ENCODE peak calls at places on chromosomes 5 and 9, in ten cellular contexts. K is endothelial cell of umbilical vein, B is Panc1, X is transverse colon, W is K562, Y is sigmoid colon, R is breast epithelium, S is stomach, F is HCT116, E is prostate gland. L is an unnamed sample.
A peak's percentile ranks its signal among the peaks of the same experiment; 100 is the strongest.

GRCh38 chr9:100715100-100715379 is 137.2 kb downstream of the CAVIN4 start:
- DNase-seq in K (no peak), B (no peak), X (no peak), W (no peak), Y (no peak), R (no peak), S (no peak), F (no peak), E (no peak), L (no peak)

GRCh38 chr5:53594419-53594818 is 34.0 kb downstream of the NDUFS4 start:
- DNase-seq in K (no peak), B (no peak), X (no peak), W (no peak), Y (no peak), R (no peak), S (no peak), F (no peak), E (no peak), L (no peak)

GRCh38 chr5:67047180-67047579 is 149.4 kb downstream of the CD180 start:
- DNase-seq in K (no peak), B (no peak), X (peak; percentile 37), W (no peak), Y (peak; percentile 78), R (peak; percentile 30), S (peak; percentile 48), F (no peak), E (peak; percentile 19), L (no peak)

GRCh38 chr5:148921350-148921749 is 94.9 kb downstream of the ADRB2 start:
- DNase-seq in K (no peak), B (no peak), X (no peak), W (no peak), Y (no peak), R (no peak), S (no peak), F (no peak), E (no peak), L (no peak)

GRCh38 chr9:34987160-34988040 is 2.1 kb upstream of the DNAJB5 start:
- DNase-seq in K (no peak), B (no peak), X (no peak), W (no peak), Y (no peak), R (no peak), S (no peak), F (no peak), E (no peak), L (no peak)

GRCh38 chr5:172004824-172005237 is 1.6 kb downstream of the FBXW11 start:
- DNase-seq in K (peak; percentile 50), B (no peak), X (no peak), W (no peak), Y (no peak), R (no peak), S (no peak), F (no peak), E (no peak), L (no peak)

GRCh38 chr9:69758001-69758730 is 1.6 kb downstream of the PTAR1 start:
- DNase-seq in K (no peak), B (no peak), X (no peak), W (no peak), Y (no peak), R (no peak), S (no peak), F (no peak), E (no peak), L (no peak)

GRCh38 chr9:89945133-89945532 is 340.3 kb downstream of the GADD45G start:
- DNase-seq in K (no peak), B (no peak), X (no peak), W (no peak), Y (no peak), R (no peak), S (no peak), F (no peak), E (no peak), L (no peak)

GRCh38 chr5:161167001-161167765 is 315.2 kb upstream of the ATP10B start:
- DNase-seq in K (no peak), B (no peak), X (no peak), W (no peak), Y (no peak), R (no peak), S (no peak), F (no peak), E (no peak), L (no peak)

GRCh38 chr5:59999056-59999455 is 105.5 kb upstream of the PDE4D start:
- DNase-seq in K (no peak), B (no peak), X (no peak), W (no peak), Y (no peak), R (no peak), S (no peak), F (no peak), E (no peak), L (no peak)

GRCh38 chr9:82466616-82467251 is 478.2 kb downstream of the SPATA31D1 start:
- DNase-seq in K (no peak), B (no peak), X (no peak), W (no peak), Y (no peak), R (no peak), S (no peak), F (no peak), E (no peak), L (no peak)

GRCh38 chr5:175854231-175855040 is 16.9 kb upstream of the CPLX2 start:
- DNase-seq in K (no peak), B (no peak), X (no peak), W (no peak), Y (no peak), R (no peak), S (peak; percentile 33), F (no peak), E (no peak), L (no peak)

GRCh38 chr5:131589510-131590348 is 45.3 kb downstream of the RAPGEF6 start:
- DNase-seq in K (peak; percentile 73), B (no peak), X (peak; percentile 26), W (peak; percentile 30), Y (no peak), R (no peak), S (no peak), F (peak; percentile 34), E (no peak), L (no peak)

GRCh38 chr5:164934039-164934438 is 1428.6 kb downstream of the MAT2B start:
- DNase-seq in K (no peak), B (no peak), X (no peak), W (no peak), Y (no peak), R (no peak), S (no peak), F (no peak), E (no peak), L (no peak)

GRCh38 chr5:153827407-153827806 is 211.3 kb downstream of the FAM114A2 start:
- DNase-seq in K (no peak), B (no peak), X (no peak), W (no peak), Y (peak; percentile 66), R (no peak), S (no peak), F (no peak), E (no peak), L (no peak)

GRCh38 chr9:33791117-33791516 is 4.2 kb upstream of the PRSS3 start:
- DNase-seq in K (peak; percentile 69), B (no peak), X (peak; percentile 60), W (no peak), Y (no peak), R (no peak), S (no peak), F (peak; percentile 48), E (no peak), L (no peak)

GRCh38 chr5:113331201-113331551 is 103.6 kb downstream of the TSSK1B start:
- DNase-seq in K (no peak), B (no peak), X (no peak), W (no peak), Y (no peak), R (no peak), S (no peak), F (no peak), E (no peak), L (no peak)

GRCh38 chr9:126109575-126109974 is 217.1 kb upstream of the MVB12B start:
- DNase-seq in K (no peak), B (no peak), X (no peak), W (no peak), Y (peak; percentile 21), R (no peak), S (no peak), F (no peak), E (no peak), L (no peak)

GRCh38 chr9:77375956-77376532 is 198.7 kb downstream of the VPS13A start:
- DNase-seq in K (no peak), B (no peak), X (no peak), W (no peak), Y (no peak), R (no peak), S (no peak), F (no peak), E (no peak), L (no peak)

GRCh38 chr5:173718469-173718868 is 102.0 kb upstream of the BOD1 start:
- DNase-seq in K (no peak), B (no peak), X (no peak), W (no peak), Y (no peak), R (no peak), S (no peak), F (no peak), E (no peak), L (no peak)
- H3K27ac ChIP-seq in K (no peak overlapping the region), B (no peak overlapping the region), X (no peak overlapping the region), W (no peak overlapping the region), Y (no peak overlapping the region), R (no peak overlapping the region), S (no peak overlapping the region), F (no peak overlapping the region), E (no peak overlapping the region), L (no peak overlapping the region)

GRCh38 chr9:131082774-131083512 is 13.4 kb upstream of the AIF1L start:
- DNase-seq in K (no peak), B (no peak), X (no peak), W (no peak), Y (no peak), R (no peak), S (no peak), F (no peak), E (no peak), L (no peak)
- TF ChIP-seq POLR2AphosphoS5 in K (no peak), B (no peak), X (no peak), W (no peak), Y (no peak), R (no peak), S (no peak), F (no peak), E (no peak), L (no peak)

DNA sequence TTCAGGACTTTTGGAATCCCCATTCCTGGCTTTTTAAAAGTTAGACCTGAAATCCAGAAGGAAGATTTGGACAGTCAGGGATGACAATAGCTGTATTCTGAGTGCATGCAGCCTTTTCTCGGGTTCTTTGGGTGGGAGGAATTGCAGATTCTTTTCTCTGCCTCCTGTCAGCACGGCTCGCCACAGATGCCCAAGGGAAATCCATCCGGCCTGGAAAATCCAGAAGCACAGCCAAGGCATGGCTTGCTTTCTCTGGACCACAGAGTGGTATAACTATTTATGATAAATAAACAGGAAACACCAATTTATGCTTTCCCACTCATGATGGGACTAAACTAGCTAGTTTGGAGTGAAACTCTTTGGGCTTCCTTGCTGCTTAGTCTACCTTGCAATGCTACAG is 59.1 kb downstream of the C9orf152 start:
- DNase-seq in K (no peak), B (no peak), X (no peak), W (no peak), Y (no peak), R (no peak), S (no peak), F (no peak), E (no peak), L (no peak)
- H3K4me3 ChIP-seq in K (no peak overlapping the region), B (no peak overlapping the region), X (no peak overlapping the region), W (no peak overlapping the region), Y (no peak overlapping the region), R (peak overlapping the region; percentile 41), S (peak overlapping the region; percentile 8), F (no peak overlapping the region), E (no peak overlapping the region), L (no peak overlapping the region)

GRCh38 chr5:84272776-84273516 is 111.7 kb downstream of the EDIL3 start:
- DNase-seq in K (peak; percentile 25), B (no peak), X (no peak), W (no peak), Y (no peak), R (no peak), S (no peak), F (no peak), E (no peak), L (no peak)
- H3K27ac ChIP-seq in K (no peak overlapping the region), B (no peak overlapping the region), X (no peak overlapping the region), W (no peak overlapping the region), Y (no peak overlapping the region), R (no peak overlapping the region), S (no peak overlapping the region), F (no peak overlapping the region), E (no peak overlapping the region), L (no peak overlapping the region)